ENCODE peak calls at places on chromosomes 5 and 9, in five cellular contexts. F is HFF-Myc, S is AG10803, U is A549, A is lower leg skin. L is an unnamed sample.

GRCh38 chr5:168796840-168797548 is 217.8 kb upstream of the PANK3 start:
- DNase-seq in F (no peak), A (no peak), S (no peak), U (no peak), L (no peak)

GRCh38 chr5:2738156-2738699 is 13.2 kb downstream of the IRX2 start:
- DNase-seq in U (no peak), A (no peak), S (no peak), F (no peak), L (no peak)

GRCh38 chr9:121781143-121781542 is 129.7 kb downstream of the DAB2IP start:
- DNase-seq in A (peak), S (no peak), F (no peak), U (no peak), L (no peak)

GRCh38 chr5:142053434-142054253 is 40.8 kb upstream of the GNPDA1 start:
- DNase-seq in U (no peak), F (no peak), A (peak), S (peak), L (no peak)

GRCh38 chr9:77809552-77809951 is 161.4 kb upstream of the GNA14 start:
- DNase-seq in F (no peak), A (no peak), U (no peak), S (no peak), L (no peak)

GRCh38 chr5:39024884-39025283 is 49.3 kb downstream of the RICTOR start:
- DNase-seq in U (no peak), F (no peak), S (peak), A (no peak), L (no peak)

GRCh38 chr9:113668057-113668456 is 204.5 kb downstream of the RGS3 start:
- DNase-seq in F (peak), S (peak), U (no peak), A (no peak), L (no peak)

GRCh38 chr5:1401681-1402096 is 43.6 kb downstream of the SLC6A3 start:
- DNase-seq in F (no peak), U (no peak), S (no peak), A (no peak), L (no peak)

GRCh38 chr5:35745193-35745592 is 111.5 kb upstream of the IL7R start:
- DNase-seq in S (no peak), U (no peak), A (no peak), F (no peak), L (no peak)

GRCh38 chr5:3715048-3715447 is 119.4 kb downstream of the IRX1 start:
- DNase-seq in S (no peak), A (peak), U (no peak), F (no peak), L (no peak)

GRCh38 chr5:169296456-169297220 is 4.3 kb downstream of the SLIT3 start:
- DNase-seq in S (peak), F (peak), A (peak), U (no peak), L (peak)

GRCh38 chr5:177479774-177480173 is 6.3 kb upstream of the DBN1 start:
- DNase-seq in S (peak), A (no peak), F (no peak), U (no peak), L (no peak)

GRCh38 chr5:175683921-175684320 is 26.1 kb downstream of the HRH2 start:
- DNase-seq in F (no peak), U (no peak), S (no peak), A (no peak), L (no peak)

GRCh38 chr9:126306071-126306647 is 20.5 kb upstream of the MVB12B start:
- DNase-seq in U (no peak), A (peak), S (no peak), F (no peak), L (no peak)

GRCh38 chr9:113347479-113347878 is 1.9 kb upstream of the BSPRY start:
- DNase-seq in S (no peak), U (no peak), A (no peak), F (no peak), L (no peak)

GRCh38 chr5:1168751-1169607 is 32.4 kb upstream of the SLC6A19 start:
- DNase-seq in A (no peak), S (no peak), U (no peak), F (no peak), L (no peak)

GRCh38 chr9:136396219-136396515 is 3.8 kb downstream of the SNAPC4 start:
- DNase-seq in U (no peak), A (no peak), S (no peak), F (no peak), L (no peak)

GRCh38 chr9:105978336-105978735 is 284.0 kb downstream of the TMEM38B start:
- DNase-seq in F (no peak), U (no peak), S (no peak), A (no peak), L (no peak)

GRCh38 chr5:20023686-20024085 is 35.7 kb upstream of the CDH18 start:
- DNase-seq in U (no peak), S (no peak), F (no peak), A (no peak), L (no peak)

GRCh38 chr5:139131062-139131856 is 66.9 kb downstream of the SIL1 start:
- DNase-seq in U (no peak), F (no peak), A (peak), S (peak), L (peak)

GRCh38 chr5:165624547-165624946 is 2119.1 kb downstream of the MAT2B start:
- DNase-seq in S (no peak), F (no peak), U (no peak), A (no peak), L (no peak)

GRCh38 chr5:84306617-84307016 is 78.1 kb downstream of the EDIL3 start:
- DNase-seq in F (no peak), A (no peak), S (no peak), U (no peak), L (no peak)

GRCh38 chr5:95686661-95687060 is 3.9 kb upstream of the SPATA9 start:
- DNase-seq in A (no peak), U (no peak), F (no peak), S (no peak), L (no peak)